ENCODE peak calls at places on chromosomes 3 and 15, in five cellular contexts. One of them, this sample, is unnamed.

GRCh38 chr3:128504957-128505730 is 12.1 kb upstream of the GATA2 start:
- DNase-seq in neural progenitor cell: no peak
- DNase-seq in pancreas: no peak
- DNase-seq in HFFc6: no peak
- DNase-seq in CD4-positive, alpha-beta T cell: no peak
- DNase-seq in this sample: no peak

GRCh38 chr3:17802993-17803392 is 60.6 kb upstream of the TBC1D5 start:
- DNase-seq in neural progenitor cell: no peak
- DNase-seq in pancreas: no peak
- DNase-seq in HFFc6: no peak
- DNase-seq in CD4-positive, alpha-beta T cell: no peak
- DNase-seq in this sample: no peak

GRCh38 chr3:70729845-70730244 is 417.4 kb upstream of the MDFIC2 start:
- DNase-seq in neural progenitor cell: no peak
- DNase-seq in pancreas: no peak
- DNase-seq in HFFc6: peak; percentile 9
- DNase-seq in CD4-positive, alpha-beta T cell: no peak
- DNase-seq in this sample: no peak

GRCh38 chr15:84099181-84099580 is 136.4 kb upstream of the GOLGA6L4 start:
- DNase-seq in neural progenitor cell: no peak
- DNase-seq in pancreas: peak; percentile 7
- DNase-seq in HFFc6: no peak
- DNase-seq in CD4-positive, alpha-beta T cell: no peak
- DNase-seq in this sample: no peak

GRCh38 chr15:95129589-95129988 is 898.2 kb downstream of the MCTP2 start:
- DNase-seq in neural progenitor cell: no peak
- DNase-seq in pancreas: no peak
- DNase-seq in HFFc6: no peak
- DNase-seq in CD4-positive, alpha-beta T cell: no peak
- DNase-seq in this sample: no peak

GRCh38 chr3:143343031-143343430 is 223.5 kb downstream of the CHST2 start:
- DNase-seq in neural progenitor cell: no peak
- DNase-seq in pancreas: no peak
- DNase-seq in HFFc6: no peak
- DNase-seq in CD4-positive, alpha-beta T cell: no peak
- DNase-seq in this sample: no peak

GRCh38 chr15:85071534-85071933 is 89.9 kb downstream of the PDE8A start:
- DNase-seq in neural progenitor cell: no peak
- DNase-seq in pancreas: no peak
- DNase-seq in HFFc6: no peak
- DNase-seq in CD4-positive, alpha-beta T cell: no peak
- DNase-seq in this sample: no peak

GRCh38 chr3:24119321-24119751 is 174.2 kb downstream of the NR1D2 start:
- DNase-seq in neural progenitor cell: no peak
- DNase-seq in pancreas: peak; percentile 19
- DNase-seq in HFFc6: peak; percentile 38
- DNase-seq in CD4-positive, alpha-beta T cell: no peak
- DNase-seq in this sample: no peak

GRCh38 chr15:43473885-43474284 is 19.1 kb downstream of the TP53BP1 start:
- DNase-seq in neural progenitor cell: no peak
- DNase-seq in pancreas: no peak
- DNase-seq in HFFc6: no peak
- DNase-seq in CD4-positive, alpha-beta T cell: no peak
- DNase-seq in this sample: no peak

GRCh38 chr3:173216063-173216462 is 75.0 kb upstream of the SPATA16 start:
- DNase-seq in neural progenitor cell: no peak
- DNase-seq in pancreas: no peak
- DNase-seq in HFFc6: no peak
- DNase-seq in CD4-positive, alpha-beta T cell: no peak
- DNase-seq in this sample: no peak

GRCh38 chr3:119223511-119223910 is 17.2 kb downstream of the B4GALT4 start:
- DNase-seq in neural progenitor cell: no peak
- DNase-seq in pancreas: no peak
- DNase-seq in HFFc6: no peak
- DNase-seq in CD4-positive, alpha-beta T cell: no peak
- DNase-seq in this sample: no peak

GRCh38 chr3:46586738-46587246 is 20.7 kb upstream of the LRRC2 start:
- DNase-seq in neural progenitor cell: no peak
- DNase-seq in pancreas: no peak
- DNase-seq in HFFc6: no peak
- DNase-seq in CD4-positive, alpha-beta T cell: no peak
- DNase-seq in this sample: no peak

GRCh38 chr15:39786444-39787056 is 3.9 kb upstream of the FSIP1 start:
- DNase-seq in neural progenitor cell: peak; percentile 80
- DNase-seq in pancreas: no peak
- DNase-seq in HFFc6: peak; percentile 44
- DNase-seq in CD4-positive, alpha-beta T cell: no peak
- DNase-seq in this sample: no peak

GRCh38 chr3:125186800-125187598 is 25.5 kb downstream of the SLC12A8 start:
- DNase-seq in neural progenitor cell: peak; percentile 43
- DNase-seq in pancreas: no peak
- DNase-seq in HFFc6: no peak
- DNase-seq in CD4-positive, alpha-beta T cell: no peak
- DNase-seq in this sample: no peak

GRCh38 chr3:117665311-117665710 is 955.7 kb downstream of the TUSC7 start:
- DNase-seq in neural progenitor cell: no peak
- DNase-seq in pancreas: peak; percentile 55
- DNase-seq in HFFc6: no peak
- DNase-seq in CD4-positive, alpha-beta T cell: no peak
- DNase-seq in this sample: no peak

GRCh38 chr3:46830801-46831200 is 32.4 kb downstream of the MYL3 start:
- DNase-seq in neural progenitor cell: no peak
- DNase-seq in pancreas: no peak
- DNase-seq in HFFc6: no peak
- DNase-seq in CD4-positive, alpha-beta T cell: no peak
- DNase-seq in this sample: no peak

GRCh38 chr3:143358793-143359491 is 239.4 kb downstream of the CHST2 start:
- DNase-seq in neural progenitor cell: no peak
- DNase-seq in pancreas: no peak
- DNase-seq in HFFc6: no peak
- DNase-seq in CD4-positive, alpha-beta T cell: no peak
- DNase-seq in this sample: no peak

GRCh38 chr15:50128266-50128665 is 9.2 kb upstream of the ATP8B4 start:
- DNase-seq in neural progenitor cell: no peak
- DNase-seq in pancreas: no peak
- DNase-seq in HFFc6: peak; percentile 11
- DNase-seq in CD4-positive, alpha-beta T cell: no peak
- DNase-seq in this sample: no peak

GRCh38 chr15:79042213-79042928 is 48.2 kb downstream of the RASGRF1 start:
- DNase-seq in neural progenitor cell: no peak
- DNase-seq in pancreas: no peak
- DNase-seq in HFFc6: no peak
- DNase-seq in CD4-positive, alpha-beta T cell: no peak
- DNase-seq in this sample: no peak

GRCh38 chr15:70964058-70964457 is 71.4 kb downstream of the LRRC49 start:
- DNase-seq in neural progenitor cell: no peak
- DNase-seq in pancreas: no peak
- DNase-seq in HFFc6: no peak
- DNase-seq in CD4-positive, alpha-beta T cell: no peak
- DNase-seq in this sample: no peak

GRCh38 chr3:134864644-134865043 is 69.6 kb downstream of the EPHB1 start:
- DNase-seq in neural progenitor cell: no peak
- DNase-seq in pancreas: no peak
- DNase-seq in HFFc6: no peak
- DNase-seq in CD4-positive, alpha-beta T cell: no peak
- DNase-seq in this sample: no peak

GRCh38 chr3:101829878-101830277 is 19.4 kb upstream of the NFKBIZ start:
- DNase-seq in neural progenitor cell: no peak
- DNase-seq in pancreas: no peak
- DNase-seq in HFFc6: no peak
- DNase-seq in CD4-positive, alpha-beta T cell: no peak
- DNase-seq in this sample: no peak

GRCh38 chr3:184968115-184968514 is 156.1 kb downstream of the VPS8 start:
- DNase-seq in neural progenitor cell: no peak
- DNase-seq in pancreas: no peak
- DNase-seq in HFFc6: no peak
- DNase-seq in CD4-positive, alpha-beta T cell: no peak
- DNase-seq in this sample: no peak

GRCh38 chr3:171446801-171447578 is 13.2 kb downstream of the TNIK start:
- DNase-seq in neural progenitor cell: no peak
- DNase-seq in pancreas: peak; percentile 18
- DNase-seq in HFFc6: peak; percentile 90
- DNase-seq in CD4-positive, alpha-beta T cell: no peak
- DNase-seq in this sample: no peak

GRCh38 chr3:188165596-188165995 is 11.6 kb downstream of the LPP start:
- DNase-seq in neural progenitor cell: no peak
- DNase-seq in pancreas: no peak
- DNase-seq in HFFc6: no peak
- DNase-seq in CD4-positive, alpha-beta T cell: no peak
- DNase-seq in this sample: no peak

GRCh38 chr3:196422976-196423781 is 9.0 kb downstream of the UBXN7 start:
- DNase-seq in neural progenitor cell: no peak
- DNase-seq in pancreas: peak; percentile 84
- DNase-seq in HFFc6: no peak
- DNase-seq in CD4-positive, alpha-beta T cell: no peak
- DNase-seq in this sample: no peak

GRCh38 chr15:55589297-55589696 is 1.2 kb upstream of the PYGO1 start:
- DNase-seq in neural progenitor cell: no peak
- DNase-seq in pancreas: no peak
- DNase-seq in HFFc6: no peak
- DNase-seq in CD4-positive, alpha-beta T cell: no peak
- DNase-seq in this sample: no peak

GRCh38 chr3:14137004-14137403 is 12.2 kb downstream of the TMEM43 start:
- DNase-seq in neural progenitor cell: no peak
- DNase-seq in pancreas: no peak
- DNase-seq in HFFc6: no peak
- DNase-seq in CD4-positive, alpha-beta T cell: no peak
- DNase-seq in this sample: no peak

GRCh38 chr3:172266103-172266502 is 182.2 kb downstream of the GHSR start:
- DNase-seq in neural progenitor cell: no peak
- DNase-seq in pancreas: no peak
- DNase-seq in HFFc6: no peak
- DNase-seq in CD4-positive, alpha-beta T cell: no peak
- DNase-seq in this sample: no peak

GRCh38 chr3:30302027-30302426 is 304.4 kb upstream of the TGFBR2 start:
- DNase-seq in neural progenitor cell: no peak
- DNase-seq in pancreas: no peak
- DNase-seq in HFFc6: no peak
- DNase-seq in CD4-positive, alpha-beta T cell: no peak
- DNase-seq in this sample: no peak

GRCh38 chr3:126358038-126358815 is 1.0 kb upstream of the KLF15 start:
- DNase-seq in neural progenitor cell: peak; percentile 81
- DNase-seq in pancreas: no peak
- DNase-seq in HFFc6: no peak
- DNase-seq in CD4-positive, alpha-beta T cell: no peak
- DNase-seq in this sample: no peak

GRCh38 chr3:71414189-71414924 is 169.2 kb downstream of the FOXP1 start:
- DNase-seq in neural progenitor cell: no peak
- DNase-seq in pancreas: no peak
- DNase-seq in HFFc6: no peak
- DNase-seq in CD4-positive, alpha-beta T cell: no peak
- DNase-seq in this sample: no peak

GRCh38 chr3:120642368-120642948 is 39.6 kb downstream of the HGD start:
- DNase-seq in neural progenitor cell: no peak
- DNase-seq in pancreas: no peak
- DNase-seq in HFFc6: peak; percentile 77
- DNase-seq in CD4-positive, alpha-beta T cell: no peak
- DNase-seq in this sample: no peak
- TF ChIP-seq CTCF in neural progenitor cell: no peak
- TF ChIP-seq CTCF in pancreas: no peak
- TF ChIP-seq CTCF in HFFc6: peak; percentile 61
- TF ChIP-seq CTCF in CD4-positive, alpha-beta T cell: no peak
- TF ChIP-seq CTCF in this sample: no peak

GRCh38 chr3:193262707-193263106 is 21.7 kb downstream of the PLAAT1 start:
- DNase-seq in neural progenitor cell: no peak
- DNase-seq in pancreas: no peak
- DNase-seq in HFFc6: no peak
- DNase-seq in CD4-positive, alpha-beta T cell: no peak
- DNase-seq in this sample: no peak
- TF ChIP-seq CTCF in neural progenitor cell: no peak
- TF ChIP-seq CTCF in pancreas: no peak
- TF ChIP-seq CTCF in HFFc6: no peak
- TF ChIP-seq CTCF in CD4-positive, alpha-beta T cell: no peak
- TF ChIP-seq CTCF in this sample: no peak

DNA sequence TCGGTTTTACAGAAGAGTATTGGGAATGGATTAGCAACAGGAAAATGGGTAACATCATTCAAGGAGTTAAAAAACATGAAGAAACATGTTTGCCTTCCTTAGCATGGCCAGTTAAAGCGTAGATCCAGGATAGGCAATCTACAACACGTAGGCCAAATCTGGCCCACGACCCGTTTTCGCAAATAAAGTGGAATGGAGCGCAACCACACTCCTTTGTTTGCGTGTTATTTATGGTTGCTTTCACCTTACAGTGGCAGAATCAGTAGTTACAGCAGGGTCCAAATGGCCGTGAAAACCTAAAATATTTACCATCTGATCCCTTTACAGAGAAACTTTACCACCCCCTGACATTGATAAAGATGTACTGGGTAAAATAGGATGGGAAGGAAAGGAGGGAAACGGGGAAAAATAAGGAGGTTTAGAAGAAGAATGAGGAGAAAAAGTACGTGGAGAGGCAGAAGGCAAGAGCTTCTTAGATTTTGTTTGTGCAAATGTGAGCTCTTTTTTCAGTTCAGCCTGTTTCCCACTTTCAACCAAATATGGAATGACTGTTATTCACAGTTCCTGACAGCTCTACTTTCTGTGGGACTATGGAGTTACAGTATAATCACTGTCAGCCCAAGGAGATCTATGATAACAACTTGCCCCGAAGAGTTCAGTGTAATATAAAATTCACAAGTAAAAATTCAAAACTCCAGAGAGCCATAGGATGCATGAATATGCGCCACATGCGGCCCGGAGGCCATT is 234.2 kb downstream of the EBLN2 start:
- DNase-seq in neural progenitor cell: no peak
- DNase-seq in pancreas: no peak
- DNase-seq in HFFc6: no peak
- DNase-seq in CD4-positive, alpha-beta T cell: no peak
- DNase-seq in this sample: no peak
- TF ChIP-seq CTCF in neural progenitor cell: no peak
- TF ChIP-seq CTCF in pancreas: no peak
- TF ChIP-seq CTCF in HFFc6: no peak
- TF ChIP-seq CTCF in CD4-positive, alpha-beta T cell: no peak
- TF ChIP-seq CTCF in this sample: no peak

DNA sequence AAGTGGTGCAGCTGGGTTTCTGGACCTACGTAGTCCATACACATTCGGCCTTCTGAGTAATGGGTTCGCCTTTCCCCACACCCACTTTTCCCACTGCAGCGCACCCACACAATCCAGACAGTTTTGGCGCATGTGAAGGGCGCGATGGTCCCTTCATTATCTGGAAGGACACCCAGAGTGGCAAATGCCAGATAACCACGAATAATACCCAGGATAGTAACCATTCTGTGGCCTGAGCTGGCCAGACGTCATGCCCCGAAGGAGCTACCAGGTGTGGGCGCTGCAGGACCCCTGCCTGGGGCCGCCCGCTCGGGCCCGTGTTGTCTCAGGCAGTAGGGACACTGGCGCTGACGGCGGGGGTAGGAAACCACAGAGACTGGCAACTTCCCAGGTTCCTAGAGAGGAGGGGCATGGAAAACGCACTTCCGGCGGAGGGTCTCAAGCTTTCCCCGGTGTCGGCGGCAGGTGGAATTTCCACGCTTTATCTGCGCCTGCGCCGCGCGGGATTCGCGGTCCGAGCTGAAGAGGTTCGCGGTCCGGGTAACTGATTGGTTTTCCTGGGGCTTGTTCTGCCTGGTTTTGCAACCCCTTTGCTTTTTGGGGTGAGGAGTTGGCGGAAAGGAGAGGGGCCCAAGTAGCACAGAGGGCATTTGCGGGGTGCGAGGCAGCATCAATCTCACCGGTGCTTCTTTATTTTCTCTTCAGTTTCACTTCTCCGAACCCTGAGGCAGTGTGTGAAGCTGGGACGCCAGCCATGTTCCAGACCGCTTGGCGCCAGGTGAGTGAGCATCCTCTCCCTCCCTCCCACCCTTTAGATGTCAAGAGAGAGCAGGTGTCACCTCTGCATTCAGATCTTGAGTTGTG is at the start of gene ZNF620:
- DNase-seq in neural progenitor cell: peak; percentile 90
- DNase-seq in pancreas: peak; percentile 87
- DNase-seq in HFFc6: no peak
- DNase-seq in CD4-positive, alpha-beta T cell: peak; percentile 38
- DNase-seq in this sample: peak; percentile 77
- TF ChIP-seq CTCF in neural progenitor cell: peak; percentile 54
- TF ChIP-seq CTCF in pancreas: peak; percentile 7
- TF ChIP-seq CTCF in HFFc6: peak; percentile 37
- TF ChIP-seq CTCF in CD4-positive, alpha-beta T cell: peak; percentile 31
- TF ChIP-seq CTCF in this sample: peak; percentile 53

This sample was measured in neural crest cell.